ENCODE peak calls at places on chromosomes 7 and 10, in seven cellular contexts. M is astrocyte of the spinal cord, H is cardiac muscle cell, D is fibroblast of mammary gland, C is AG09309, Y is lower lobe of right lung, N is brain microvascular endothelial cell. S is an unnamed sample.

GRCh38 chr7:44990520-44991023 is 9.4 kb upstream of the CCM2 start:
- DNase-seq in M (peak), C (no peak), D (peak), H (peak), N (peak), Y (no peak), S (peak)

GRCh38 chr7:116291937-116292336 is 81.6 kb downstream of the TES start:
- DNase-seq in N (no peak), H (no peak), M (no peak), D (no peak), C (no peak), Y (no peak), S (no peak)

GRCh38 chr7:2573747-2574146 is 15.0 kb downstream of the IQCE start:
- DNase-seq in C (no peak), M (no peak), D (no peak), N (no peak), Y (no peak), H (no peak), S (no peak)

GRCh38 chr7:13989944-13990295 is 454 bp upstream of the ETV1 start:
- DNase-seq in C (no peak), D (no peak), N (peak), M (no peak), H (no peak), Y (no peak), S (no peak)

GRCh38 chr7:102883098-102883860 is 29.5 kb upstream of the LRRC17 start:
- DNase-seq in C (no peak), H (peak), M (peak), Y (no peak), D (peak), N (no peak), S (peak)

GRCh38 chr7:101442426-101443070 is 79.9 kb downstream of the COL26A1 start:
- DNase-seq in N (peak), Y (no peak), H (no peak), C (no peak), M (no peak), D (no peak), S (no peak)

GRCh38 chr7:151062399-151063211 is 3.2 kb downstream of the SLC4A2 start:
- DNase-seq in H (peak), N (peak), M (peak), D (peak), Y (peak), C (no peak), S (no peak)

GRCh38 chr7:98217623-98218582 is 6.7 kb downstream of the BHLHA15 start:
- DNase-seq in H (no peak), D (no peak), Y (peak), N (no peak), C (no peak), M (no peak), S (no peak)

GRCh38 chr7:85065888-85066485 is 120.9 kb downstream of the SEMA3D start:
- DNase-seq in Y (no peak), D (no peak), N (no peak), C (no peak), H (peak), M (no peak), S (peak)

GRCh38 chr10:96588060-96588554 is 1.3 kb upstream of the TM9SF3 start:
- DNase-seq in Y (no peak), H (no peak), C (no peak), M (no peak), D (no peak), N (no peak), S (no peak)

GRCh38 chr10:70111496-70111895 is 21.1 kb downstream of the AIFM2 start:
- DNase-seq in Y (no peak), H (no peak), C (no peak), N (no peak), M (no peak), D (no peak), S (no peak)

GRCh38 chr7:131105294-131105802 is 222.3 kb upstream of the MKLN1 start:
- DNase-seq in Y (no peak), C (no peak), D (peak), H (peak), M (peak), N (no peak), S (no peak)

GRCh38 chr7:5420108-5420840 is 3.4 kb downstream of the TNRC18 start:
- DNase-seq in Y (peak), N (no peak), M (no peak), D (no peak), H (no peak), C (no peak), S (no peak)

GRCh38 chr10:5488272-5489161 is 10.9 kb downstream of the CALML5 start:
- DNase-seq in N (no peak), Y (no peak), D (no peak), H (no peak), C (no peak), M (no peak), S (peak)

GRCh38 chr7:114658188-114658587 is 243.6 kb downstream of the FOXP2 start:
- DNase-seq in H (no peak), N (no peak), D (no peak), C (no peak), Y (no peak), M (no peak), S (no peak)

GRCh38 chr10:58508316-58508715 is 4.4 kb upstream of the BICC1 start:
- DNase-seq in H (peak), D (peak), Y (no peak), C (no peak), N (no peak), M (no peak), S (peak)

GRCh38 chr7:140517546-140518369 is 38.5 kb upstream of the MKRN1 start:
- DNase-seq in C (peak), H (peak), M (peak), D (peak), N (peak), Y (peak), S (peak)

GRCh38 chr10:16909961-16910794 is 93.0 kb upstream of the RSU1 start:
- DNase-seq in N (no peak), D (peak), C (no peak), Y (no peak), M (no peak), H (no peak), S (no peak)

GRCh38 chr7:99648843-99649242 is 31.0 kb downstream of the CYP3A5 start:
- DNase-seq in M (no peak), Y (no peak), H (no peak), N (no peak), D (no peak), C (no peak), S (no peak)

GRCh38 chr7:134527979-134528371 is 608 bp downstream of the AKR1B10 start:
- DNase-seq in M (peak), N (peak), D (peak), Y (no peak), H (peak), C (peak), S (peak)

GRCh38 chr10:17375936-17376584 is 78.3 kb downstream of the ST8SIA6 start:
- DNase-seq in D (peak), Y (no peak), M (no peak), H (peak), C (no peak), N (peak), S (no peak)

GRCh38 chr10:86888585-86889381 is 68.6 kb downstream of the MMRN2 start:
- DNase-seq in C (no peak), H (peak), N (peak), M (peak), D (peak), Y (no peak), S (peak)

GRCh38 chr7:35729061-35729783 is 34.3 kb upstream of the HERPUD2 start:
- DNase-seq in H (no peak), D (no peak), M (no peak), Y (no peak), N (no peak), C (no peak), S (no peak)

GRCh38 chr10:11908991-11909390 is 85.8 kb downstream of the PROSER2 start:
- DNase-seq in M (no peak), Y (no peak), H (no peak), D (no peak), N (no peak), C (no peak), S (no peak)

GRCh38 chr10:118742787-118743186 is 12.0 kb downstream of the CACUL1 start:
- DNase-seq in H (no peak), N (no peak), C (no peak), D (peak), Y (no peak), M (peak), S (no peak)

GRCh38 chr10:8060704-8061121 is 6.2 kb downstream of the GATA3 start:
- DNase-seq in D (no peak), Y (no peak), H (no peak), N (no peak), C (no peak), M (no peak), S (no peak)

GRCh38 chr10:8057636-8058273 is 3.3 kb downstream of the GATA3 start:
- DNase-seq in M (no peak), N (no peak), H (no peak), C (no peak), Y (no peak), D (no peak), S (no peak)

GRCh38 chr10:8058274-8059111 is 4.0 kb downstream of the GATA3 start:
- DNase-seq in M (no peak), H (no peak), Y (no peak), C (no peak), D (no peak), N (no peak), S (no peak)

GRCh38 chr10:8060010-8060703 is 5.7 kb downstream of the GATA3 start:
- DNase-seq in D (no peak), C (no peak), Y (no peak), N (no peak), H (no peak), M (peak), S (no peak)

GRCh38 chr10:8059191-8059936 is 4.9 kb downstream of the GATA3 start:
- DNase-seq in N (no peak), D (no peak), C (no peak), Y (no peak), H (no peak), M (no peak), S (no peak)
- H3K4me3 ChIP-seq in N (no peak), D (no peak), C (no peak), Y (peak), H (no peak), M (no peak), S (no peak)

DNA sequence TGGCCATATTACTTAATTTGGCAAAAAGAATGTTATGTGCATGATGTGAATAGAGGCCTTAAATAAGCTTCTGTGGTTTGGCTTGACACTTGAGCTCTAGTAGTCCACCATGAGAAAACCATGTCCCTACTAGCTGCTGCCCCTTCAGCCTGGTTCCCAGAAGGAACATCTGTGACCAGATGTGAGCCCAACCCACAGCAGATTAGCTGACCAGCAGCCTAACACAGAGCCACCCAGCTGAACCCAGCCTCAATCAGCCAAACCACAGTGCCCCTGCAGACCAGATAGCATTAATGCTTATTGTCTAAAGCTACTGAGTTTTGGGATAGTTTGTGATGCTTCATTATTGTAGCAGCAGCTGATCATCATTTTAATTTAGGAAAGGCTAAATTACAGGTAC is 16.6 kb downstream of the JAZF1 start:
- DNase-seq in Y (no peak), M (peak), D (peak), N (no peak), C (peak), H (peak), S (no peak)
- TF ChIP-seq CTCF in Y (no peak), M (no peak), D (no peak), N (peak), C (no peak), H (no peak), S (no peak)

DNA sequence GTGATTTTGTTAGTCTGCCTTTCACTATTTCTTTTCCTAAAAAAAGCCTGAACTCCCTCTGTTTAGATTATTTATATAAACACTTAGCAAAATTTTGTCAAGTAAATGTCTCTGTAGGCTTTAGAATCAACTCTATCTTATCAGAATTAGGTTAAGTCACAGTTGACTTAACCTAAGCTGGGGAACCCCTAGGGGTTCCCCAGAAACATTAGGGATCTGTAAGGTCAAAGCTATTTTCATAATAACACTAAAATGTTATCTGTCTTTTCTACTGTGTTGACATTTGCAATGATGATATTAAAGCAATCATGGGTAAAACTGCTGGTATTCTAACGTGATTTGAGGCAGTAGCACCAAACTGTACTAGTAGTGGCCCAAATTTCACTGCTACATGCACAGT is 24.3 kb downstream of the DYNC1I1 start:
- DNase-seq in D (no peak), H (no peak), Y (no peak), N (no peak), M (no peak), C (no peak), S (no peak)
- H3K4me3 ChIP-seq in D (no peak), H (no peak), Y (no peak), N (no peak), M (no peak), C (no peak), S (no peak)

DNA sequence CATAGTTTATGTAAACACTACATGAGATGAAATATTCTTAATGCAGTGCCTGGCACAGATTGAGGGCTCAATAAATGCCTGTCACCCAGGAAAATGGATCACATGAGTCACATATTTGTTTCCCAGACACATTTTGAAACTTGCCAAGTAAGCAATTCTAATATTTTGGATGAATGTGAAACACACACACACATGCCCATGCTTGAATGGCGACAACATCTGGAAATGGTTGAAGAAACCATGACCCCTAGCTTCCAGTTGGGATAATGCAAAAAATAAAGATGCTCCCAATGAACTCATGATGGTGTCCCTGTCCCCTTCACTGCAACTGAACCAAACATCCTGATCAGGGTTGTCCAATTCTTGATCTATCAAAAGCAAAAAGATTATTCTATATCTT is 797.3 kb downstream of the XPNPEP1 start:
- DNase-seq in M (no peak), H (no peak), D (peak), N (no peak), Y (no peak), C (no peak), S (no peak)
- TF ChIP-seq CTCF in M (no peak), H (no peak), D (no peak), N (no peak), Y (no peak), C (no peak), S (no peak)

GRCh38 chr7:77802557-77803410 is 4.2 kb downstream of the PHTF2 start:
- DNase-seq in M (no peak), C (no peak), Y (no peak), D (no peak), H (peak), N (no peak), S (no peak)
- H3K4me3 ChIP-seq in M (no peak), C (no peak), Y (no peak), D (no peak), H (no peak), N (no peak), S (no peak)

DNA sequence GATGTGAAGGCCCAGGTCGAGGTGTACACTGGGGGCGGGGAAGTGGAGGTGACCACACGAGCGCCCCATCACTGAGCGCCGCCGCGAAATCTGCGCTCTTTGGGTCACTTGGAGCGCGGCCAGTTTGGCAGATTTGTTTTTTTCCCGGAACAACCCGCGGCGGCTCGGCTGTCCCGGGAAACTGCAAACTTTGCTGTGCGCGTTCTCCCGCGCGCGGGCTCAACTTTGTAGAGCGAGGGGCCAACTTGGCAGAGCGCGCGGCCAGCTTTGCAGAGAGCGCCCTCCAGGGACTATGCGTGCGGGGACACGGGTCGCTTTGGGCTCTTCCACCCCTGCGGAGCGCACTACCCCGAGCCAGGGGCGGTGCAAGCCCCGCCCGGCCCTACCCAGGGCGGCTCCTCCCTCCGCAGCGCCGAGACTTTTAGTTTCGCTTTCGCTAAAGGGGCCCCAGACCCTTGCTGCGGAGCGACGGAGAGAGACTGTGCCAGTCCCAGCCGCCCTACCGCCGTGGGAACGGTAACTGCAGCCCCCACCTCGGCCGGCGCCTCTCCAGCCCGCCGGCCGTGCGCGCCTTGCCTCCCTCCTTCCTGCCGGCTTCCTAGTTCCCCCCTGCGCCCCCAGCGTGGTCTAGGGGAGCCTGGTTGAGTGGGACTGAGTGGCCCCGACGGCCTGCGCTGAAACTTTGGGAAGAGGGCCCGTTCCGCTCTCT is at the start of gene CASP7:
- DNase-seq in H (peak), D (peak), Y (peak), C (no peak), M (peak), N (peak), S (peak)
- TF ChIP-seq CTCF in H (no peak), D (no peak), Y (no peak), C (no peak), M (no peak), N (peak), S (peak)

GRCh38 chr7:149284850-149285580 is 23.0 kb downstream of the ZNF783 start:
- DNase-seq in H (peak), Y (peak), D (peak), C (peak), N (peak), M (peak), S (peak)

GRCh38 chr7:149282331-149282655 is 20.3 kb downstream of the ZNF783 start:
- DNase-seq in C (no peak), H (no peak), Y (no peak), N (no peak), M (no peak), D (no peak), S (no peak)

GRCh38 chr7:149285581-149285975 is 23.6 kb downstream of the ZNF783 start:
- DNase-seq in N (peak), C (no peak), Y (no peak), M (peak), D (peak), H (peak), S (no peak)

GRCh38 chr7:149283321-149283720 is 21.3 kb downstream of the ZNF783 start:
- DNase-seq in C (no peak), M (no peak), H (no peak), N (no peak), D (no peak), Y (no peak), S (no peak)

GRCh38 chr7:149284343-149284742 is 22.3 kb downstream of the ZNF783 start:
- DNase-seq in N (no peak), D (no peak), M (no peak), C (no peak), H (no peak), Y (no peak), S (no peak)
- H3K4me3 ChIP-seq in N (no peak), D (no peak), M (no peak), C (no peak), H (no peak), Y (peak), S (no peak)

S was measured in bronchial epithelial cell.